ENCODE peak calls at places on chromosomes 11 and 22, in five cellular contexts. B is IMR-90, L is thoracic aorta, T is left ventricle myocardium inferior, E is HFFc6. V is an unnamed sample.

GRCh38 chr11:66687831-66688281 is 10.2 kb upstream of the RBM4B start:
- DNase-seq in B (no peak), L (no peak), T (no peak), E (no peak), V (no peak)

GRCh38 chr11:119419834-119420492 is 3.0 kb downstream of the THY1 start:
- DNase-seq in B (no peak), L (no peak), T (no peak), E (no peak), V (no peak)

GRCh38 chr11:11243790-11244469 is 109.1 kb downstream of the CSNK2A3 start:
- DNase-seq in B (no peak), L (no peak), T (peak), E (peak), V (peak)

GRCh38 chr11:35322321-35322979 is 96.9 kb downstream of the SLC1A2 start:
- DNase-seq in B (no peak), L (no peak), T (no peak), E (no peak), V (no peak)

GRCh38 chr22:35995772-35996171 is 32.9 kb downstream of the RBFOX2 start:
- DNase-seq in B (peak), L (peak), T (peak), E (peak), V (no peak)

GRCh38 chr11:117523680-117524079 is 196.0 kb downstream of the CEP164 start:
- DNase-seq in B (peak), L (no peak), T (no peak), E (peak), V (no peak)

GRCh38 chr11:723120-723883 is 17.3 kb downstream of the EPS8L2 start:
- DNase-seq in B (peak), L (no peak), T (no peak), E (peak), V (no peak)

GRCh38 chr11:67468509-67468834 is 579 bp downstream of the TMEM134 start:
- DNase-seq in B (no peak), L (no peak), T (no peak), E (no peak), V (peak)

GRCh38 chr11:118996926-118997626 is 862 bp upstream of the CENATAC start:
- DNase-seq in B (peak), L (no peak), T (no peak), E (no peak), V (peak)

GRCh38 chr22:42300286-42301071 is 30.0 kb upstream of the TCF20 start:
- DNase-seq in B (no peak), L (no peak), T (no peak), E (no peak), V (no peak)

GRCh38 chr11:2806351-2807058 is 79.1 kb downstream of the CDKN1C start:
- DNase-seq in B (no peak), L (no peak), T (peak), E (no peak), V (no peak)

GRCh38 chr11:794766-795637 is 3.1 kb downstream of the SLC25A22 start:
- DNase-seq in B (no peak), L (no peak), T (no peak), E (no peak), V (no peak)

GRCh38 chr11:61949169-61950034 is 749 bp upstream of the BEST1 start:
- DNase-seq in B (peak), L (no peak), T (peak), E (peak), V (no peak)

GRCh38 chr11:37353192-37353591 is 755.2 kb upstream of the RAG2 start:
- DNase-seq in B (no peak), L (no peak), T (no peak), E (no peak), V (no peak)

GRCh38 chr11:2440646-2441045 is 3.7 kb downstream of the TRPM5 start:
- DNase-seq in B (no peak), L (no peak), T (no peak), E (no peak), V (no peak)

GRCh38 chr11:119737678-119738439 is 8.9 kb upstream of the NECTIN1 start:
- DNase-seq in B (no peak), L (no peak), T (no peak), E (no peak), V (no peak)

GRCh38 chr11:78218707-78219492 is 30.2 kb downstream of the USP35 start:
- DNase-seq in B (no peak), L (no peak), T (no peak), E (no peak), V (no peak)

GRCh38 chr11:9250139-9250582 is 15.0 kb downstream of the DENND5A start:
- DNase-seq in B (no peak), L (no peak), T (no peak), E (no peak), V (no peak)

GRCh38 chr11:257766-258493 is 20.3 kb upstream of the NLRP6 start:
- DNase-seq in B (no peak), L (no peak), T (no peak), E (no peak), V (no peak)

GRCh38 chr11:20934521-20934920 is 265.1 kb downstream of the NELL1 start:
- DNase-seq in B (no peak), L (no peak), T (no peak), E (no peak), V (no peak)

GRCh38 chr22:49705216-49705600 is 122.5 kb downstream of the BRD1 start:
- DNase-seq in B (no peak), L (no peak), T (no peak), E (no peak), V (no peak)

GRCh38 chr22:43901976-43902643 is 10.3 kb upstream of the PNPLA5 start:
- DNase-seq in B (peak), L (no peak), T (no peak), E (peak), V (no peak)

GRCh38 chr22:26656896-26657851 is at the start of gene MIAT:
- DNase-seq in B (peak), L (no peak), T (no peak), E (no peak), V (peak)

GRCh38 chr11:126607374-126607773 is 251.9 kb downstream of the ST3GAL4 start:
- DNase-seq in B (peak), L (no peak), T (no peak), E (peak), V (peak)

GRCh38 chr11:130699561-130699960 is 216.7 kb downstream of the SNX19 start:
- DNase-seq in B (no peak), L (no peak), T (no peak), E (no peak), V (no peak)

GRCh38 chr11:71282581-71283351 is 30.4 kb upstream of the SHANK2 start:
- DNase-seq in B (no peak), L (no peak), T (no peak), E (no peak), V (no peak)

GRCh38 chr11:133956650-133957633 is at the start of gene IGSF9B:
- DNase-seq in B (peak), L (no peak), T (peak), E (no peak), V (peak)

GRCh38 chr22:24706050-24706449 is 68.5 kb downstream of the PIWIL3 start:
- DNase-seq in B (no peak), L (no peak), T (no peak), E (no peak), V (peak)

GRCh38 chr11:71462726-71463125 is 9.7 kb downstream of the NADSYN1 start:
- DNase-seq in B (no peak), L (no peak), T (no peak), E (no peak), V (no peak)

GRCh38 chr22:45683248-45683647 is 11.6 kb downstream of the ATXN10 start:
- DNase-seq in B (no peak), L (no peak), T (no peak), E (no peak), V (no peak)

DNA sequence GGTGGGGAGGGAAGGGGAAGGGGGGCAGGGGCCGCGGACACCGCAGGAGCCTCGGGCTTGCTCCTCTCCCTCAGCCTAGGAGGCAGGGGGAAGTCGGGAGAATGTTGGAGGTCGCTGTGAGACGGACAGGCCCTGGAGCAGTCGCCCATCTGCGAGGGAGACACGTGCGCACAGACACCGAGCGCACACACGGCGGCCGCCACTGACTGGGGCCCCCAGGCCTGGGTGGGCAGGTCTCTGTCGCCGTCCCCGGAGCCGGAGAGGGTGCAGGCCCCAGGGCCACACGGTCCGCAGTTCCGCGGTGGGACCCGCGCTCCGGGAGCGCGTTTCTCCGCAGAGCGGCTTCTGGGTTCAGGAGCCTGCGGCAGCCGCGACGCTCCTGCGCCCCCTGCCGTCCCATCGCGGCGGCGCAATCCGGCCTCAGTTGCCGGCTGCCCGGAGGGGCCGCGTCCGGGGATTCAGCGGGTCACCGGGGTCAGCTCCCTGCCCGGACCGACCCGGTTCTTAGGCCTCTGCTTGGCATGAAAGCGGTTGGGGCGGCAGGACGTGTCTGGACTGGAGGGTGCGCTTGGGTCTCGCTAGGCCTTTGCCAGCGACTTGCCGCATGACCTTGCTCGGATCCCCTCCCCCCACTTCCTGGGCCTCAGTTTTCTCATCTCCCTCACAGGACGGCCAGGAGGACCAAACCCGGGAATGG is 31.3 kb downstream of the PDE2A start:
- DNase-seq in B (peak), L (no peak), T (peak), E (no peak), V (peak)
- TF ChIP-seq CTCF in B (peak), L (peak), T (peak), E (peak), V (peak)

GRCh38 chr11:15941206-15941770 is 415.1 kb downstream of the SOX6 start:
- DNase-seq in B (no peak), L (no peak), T (peak), E (peak), V (peak)
- TF ChIP-seq CTCF in B (peak), L (peak), T (peak), E (peak), V (peak)

GRCh38 chr11:132846080-132846479 is 686.2 kb downstream of the OPCML start:
- DNase-seq in B (no peak), L (no peak), T (no peak), E (no peak), V (no peak)
- TF ChIP-seq CTCF in B (no peak), L (no peak), T (no peak), E (no peak), V (no peak)

DNA sequence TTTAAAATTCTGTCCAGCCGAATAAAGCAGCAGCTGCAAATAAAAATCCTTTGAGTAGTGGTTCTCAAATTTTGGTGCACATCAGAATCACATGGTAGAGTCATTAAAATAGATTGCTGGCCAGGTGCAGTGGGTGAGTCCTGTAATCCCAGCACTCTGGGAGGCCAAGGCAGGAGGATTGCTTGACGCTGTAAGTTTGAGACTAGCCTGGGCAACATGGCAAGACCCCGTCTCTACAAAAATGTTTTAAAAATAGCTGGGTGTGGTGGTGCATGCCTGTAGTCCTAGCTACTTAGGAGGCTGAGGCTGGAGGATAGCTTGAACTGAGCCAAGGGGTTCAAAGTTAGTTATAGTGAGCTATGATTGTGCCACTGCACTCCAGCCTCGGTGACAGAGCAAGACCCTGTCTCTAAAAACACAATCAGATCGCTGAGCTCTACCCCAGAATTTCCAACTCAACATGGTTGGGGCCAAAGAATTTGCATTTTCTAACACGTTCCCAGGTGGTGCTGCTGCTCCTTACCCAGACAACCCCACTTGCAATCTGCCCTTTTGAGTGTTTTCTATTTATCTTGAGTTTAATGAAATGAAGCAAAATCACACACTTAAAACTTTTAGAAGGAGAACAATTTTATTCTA is 48.8 kb downstream of the BIRC2 start:
- DNase-seq in B (no peak), L (no peak), T (no peak), E (no peak), V (no peak)
- TF ChIP-seq CTCF in B (no peak), L (no peak), T (no peak), E (no peak), V (no peak)

GRCh38 chr11:6297831-6298230 is 22.5 kb downstream of the CAVIN3 start:
- DNase-seq in B (no peak), L (no peak), T (no peak), E (no peak), V (no peak)
- TF ChIP-seq CTCF in B (peak), L (peak), T (peak), E (peak), V (peak)

GRCh38 chr11:69881467-69882269 is 62.5 kb upstream of the FGF3 start:
- DNase-seq in B (no peak), L (no peak), T (peak), E (no peak), V (peak)
- TF ChIP-seq CTCF in B (no peak), L (no peak), T (no peak), E (peak), V (peak)

DNA sequence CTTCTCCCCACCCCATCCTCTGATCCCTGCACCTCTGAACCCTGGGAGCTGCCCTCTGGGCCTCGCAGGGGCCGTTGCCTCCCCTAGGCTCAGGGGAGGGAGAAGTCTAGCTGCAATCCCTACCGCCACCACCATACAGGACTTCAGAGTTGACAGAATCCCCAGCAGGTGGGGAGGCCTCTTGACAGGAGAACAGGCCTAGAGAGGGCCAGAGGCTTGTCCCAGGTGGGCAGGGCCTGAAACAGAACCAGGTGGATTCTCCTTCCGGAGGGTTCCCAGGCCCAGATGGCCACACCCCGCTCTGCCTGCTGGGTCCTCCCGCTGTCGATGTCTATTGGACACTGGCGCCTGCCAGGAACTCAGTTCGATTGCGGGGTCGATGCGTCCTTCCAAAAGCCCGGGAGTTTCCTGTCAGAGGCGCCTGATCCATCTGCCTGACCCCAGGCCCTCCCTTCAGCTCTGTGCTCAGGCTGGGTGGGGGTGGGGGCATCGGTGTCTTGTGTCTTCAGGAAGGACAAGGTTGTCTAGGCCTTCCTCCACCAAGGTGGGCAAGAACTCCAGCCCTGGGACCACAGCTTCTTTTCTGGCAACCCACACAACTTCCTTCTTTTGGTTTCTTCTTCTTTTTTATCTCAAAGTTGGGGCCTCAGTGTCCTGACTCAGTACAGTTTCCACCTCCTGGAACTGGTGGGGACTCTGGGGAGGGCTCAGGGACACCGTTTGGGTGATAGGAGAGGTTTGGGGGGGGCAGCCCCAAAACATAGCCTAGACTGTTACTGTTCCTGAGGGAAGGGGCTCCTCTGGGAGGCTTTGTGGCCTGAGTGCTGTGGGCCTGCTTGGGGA is 6.4 kb downstream of the STARD10 start:
- DNase-seq in B (no peak), L (no peak), T (no peak), E (no peak), V (no peak)
- TF ChIP-seq CTCF in B (no peak), L (no peak), T (no peak), E (no peak), V (no peak)

DNA sequence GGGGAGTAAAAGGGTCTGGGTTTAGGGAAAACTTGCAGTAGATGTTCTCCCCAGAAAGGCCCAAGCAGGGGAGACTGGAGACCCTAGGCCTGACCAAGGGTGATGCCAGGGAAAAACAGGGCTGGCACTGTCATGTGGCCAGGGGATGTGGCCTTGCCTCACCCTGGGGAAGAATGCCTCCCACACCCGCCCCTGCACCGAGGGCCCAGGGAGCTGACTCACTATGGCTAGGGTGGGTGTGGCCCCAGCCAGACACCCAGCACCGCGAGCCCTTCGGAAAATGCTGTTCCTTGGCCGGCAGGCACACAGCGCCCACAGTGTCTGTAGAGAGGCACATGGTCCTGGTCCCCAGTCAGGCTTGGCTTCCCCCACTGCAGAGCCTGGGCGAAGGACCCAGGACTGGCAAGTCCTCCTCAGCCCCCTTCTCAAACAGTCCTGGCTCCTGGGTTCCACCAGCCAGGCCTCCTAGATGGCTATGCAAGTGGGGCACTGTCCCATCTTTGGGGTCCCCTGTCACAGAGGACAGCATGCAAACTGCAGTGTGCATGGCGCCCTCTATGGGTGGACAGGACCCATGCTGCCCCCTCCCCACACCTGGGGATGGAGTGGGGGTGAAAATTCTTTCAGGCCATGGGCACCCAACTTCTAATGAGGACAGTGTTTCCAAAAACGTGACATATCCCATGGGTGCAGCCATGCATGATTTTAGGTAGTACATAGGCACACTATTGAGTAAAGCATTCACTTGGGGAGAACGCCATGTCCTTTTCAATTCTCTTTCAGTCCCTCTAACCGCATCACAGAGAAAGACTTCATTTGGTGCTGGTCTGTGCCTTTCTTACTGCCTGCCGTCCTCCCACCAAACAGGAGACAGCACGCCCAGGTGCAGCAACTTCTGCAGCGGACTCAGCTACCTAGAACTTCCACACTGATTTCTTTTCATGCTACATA is 15.2 kb downstream of the TMPRSS5 start:
- DNase-seq in B (peak), L (no peak), T (no peak), E (peak), V (peak)
- TF ChIP-seq CTCF in B (no peak), L (no peak), T (peak), E (peak), V (peak)

GRCh38 chr11:95375451-95375850 is 144.4 kb upstream of the SESN3 start:
- DNase-seq in B (no peak), L (no peak), T (no peak), E (no peak), V (no peak)

GRCh38 chr11:95373241-95373640 is 142.2 kb upstream of the SESN3 start:
- DNase-seq in B (no peak), L (no peak), T (no peak), E (no peak), V (no peak)

GRCh38 chr11:95375881-95376280 is 144.9 kb upstream of the SESN3 start:
- DNase-seq in B (peak), L (no peak), T (no peak), E (no peak), V (no peak)

GRCh38 chr11:95371147-95371546 is 140.1 kb upstream of the SESN3 start:
- DNase-seq in B (no peak), L (no peak), T (no peak), E (no peak), V (no peak)

DNA sequence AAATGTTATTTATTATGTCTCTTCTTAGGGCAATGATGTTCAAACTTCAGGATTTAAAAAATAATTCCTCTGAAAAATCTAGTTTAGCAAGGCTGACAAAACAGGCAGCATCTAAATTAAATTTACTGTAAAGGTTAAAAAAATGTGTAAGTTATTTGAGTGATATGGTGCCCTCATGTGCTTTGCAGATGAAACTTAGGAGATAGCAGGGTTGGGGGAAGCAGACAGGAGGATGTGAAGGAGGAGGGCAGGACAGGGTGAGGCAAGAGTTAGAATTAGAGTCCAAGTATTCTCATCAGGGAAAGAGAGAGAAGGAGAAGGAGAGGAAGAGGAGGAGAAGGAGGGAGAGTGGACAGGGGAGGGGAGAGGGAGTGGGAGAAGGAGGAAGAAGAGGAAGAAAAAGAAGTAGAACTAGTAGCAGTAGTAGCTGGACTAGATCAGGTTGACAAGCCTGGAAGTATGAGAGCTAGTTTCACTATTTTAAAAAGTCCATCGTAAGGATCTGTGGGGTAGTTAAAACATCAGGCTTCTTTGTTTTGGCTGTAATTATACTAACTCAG is 141.2 kb upstream of the SESN3 start:
- DNase-seq in B (no peak), L (no peak), T (no peak), E (no peak), V (no peak)
- TF ChIP-seq CTCF in B (no peak), L (no peak), T (no peak), E (no peak), V (no peak)

V was measured in endothelial cell.